ENCODE peak calls at places on chromosomes 5 and 9, in seven cellular contexts. E, X, F, R, P, O and K are unnamed samples.
A peak's percentile ranks its signal among the peaks of the same experiment; 100 is the strongest.

GRCh38 chr9:4417578-4418325 is 72.5 kb upstream of the SLC1A1 start:
- DNase-seq in F (no peak), E (no peak), P (no peak), O (no peak), R (peak; percentile 45), X (peak; percentile 92), K (no peak)

GRCh38 chr9:127683723-127684122 is 23.1 kb upstream of the CFAP157 start:
- DNase-seq in P (no peak), R (peak; percentile 30), E (no peak), O (no peak), X (peak; percentile 77), F (no peak), K (no peak)

GRCh38 chr9:129459550-129460322 is 161.2 kb downstream of the C9orf50 start:
- DNase-seq in R (no peak), P (no peak), E (no peak), X (no peak), F (no peak), O (no peak), K (peak; percentile 28)

GRCh38 chr9:130499804-130500263 is 55.1 kb downstream of the ASS1 start:
- DNase-seq in X (no peak), E (no peak), P (no peak), R (no peak), O (no peak), F (no peak), K (no peak)

GRCh38 chr9:86460211-86461002 is 106.2 kb upstream of the TUT7 start:
- DNase-seq in O (no peak), R (peak; percentile 8), X (peak; percentile 57), P (no peak), F (no peak), E (no peak), K (no peak)

GRCh38 chr5:95958308-95959014 is 3.2 kb downstream of the ELL2 start:
- DNase-seq in F (no peak), E (no peak), P (no peak), R (peak; percentile 39), X (peak; percentile 34), O (no peak), K (no peak)

GRCh38 chr5:145984072-145984471 is 47.7 kb downstream of the SH3RF2 start:
- DNase-seq in O (peak; percentile 93), P (no peak), F (no peak), E (no peak), X (no peak), R (no peak), K (no peak)

GRCh38 chr5:78235289-78235688 is 59.2 kb downstream of the AP3B1 start:
- DNase-seq in E (no peak), R (peak; percentile 13), O (no peak), P (no peak), F (no peak), X (peak; percentile 41), K (no peak)

GRCh38 chr5:179237770-179238627 is 107.3 kb downstream of the ADAMTS2 start:
- DNase-seq in R (no peak), F (no peak), E (no peak), P (no peak), X (no peak), O (no peak), K (peak; percentile 9)

GRCh38 chr5:36162810-36163486 is 11.0 kb downstream of the SKP2 start:
- DNase-seq in R (no peak), E (no peak), O (no peak), X (no peak), P (no peak), F (no peak), K (no peak)

GRCh38 chr5:150575745-150576448 is 64.6 kb upstream of the SYNPO start:
- DNase-seq in O (no peak), P (no peak), E (no peak), R (no peak), F (no peak), X (no peak), K (no peak)

GRCh38 chr5:132979367-132979935 is 16.0 kb upstream of the AFF4 start:
- DNase-seq in X (no peak), O (peak; percentile 25), E (no peak), F (no peak), R (peak; percentile 47), P (no peak), K (no peak)

GRCh38 chr9:4289411-4290380 is 10.2 kb downstream of the GLIS3 start:
- DNase-seq in O (no peak), R (peak; percentile 46), E (no peak), X (no peak), F (no peak), P (no peak), K (no peak)

GRCh38 chr9:92010705-92011536 is 60.9 kb upstream of the ROR2 start:
- DNase-seq in F (no peak), E (no peak), P (no peak), R (no peak), X (peak; percentile 34), O (peak; percentile 87), K (no peak)

GRCh38 chr9:116189683-116190082 is 36.1 kb downstream of the PAPPA start:
- DNase-seq in F (no peak), E (no peak), R (no peak), P (no peak), X (no peak), O (no peak), K (no peak)

GRCh38 chr9:107221321-107221720 is 61.8 kb upstream of the RAD23B start:
- DNase-seq in P (no peak), R (no peak), X (no peak), F (no peak), O (no peak), E (no peak), K (no peak)

GRCh38 chr5:145587308-145588071 is 247.7 kb downstream of the PRELID2 start:
- DNase-seq in X (peak; percentile 84), E (no peak), R (peak; percentile 96), F (no peak), P (no peak), O (no peak), K (no peak)

GRCh38 chr9:104868687-104869404 is 59.1 kb downstream of the ABCA1 start:
- DNase-seq in R (peak; percentile 94), F (peak; percentile 47), X (peak; percentile 78), O (peak; percentile 84), E (no peak), P (peak; percentile 52), K (no peak)

GRCh38 chr5:135065306-135066265 is 31.6 kb upstream of the PITX1 start:
- DNase-seq in P (no peak), F (no peak), E (no peak), R (no peak), X (no peak), O (no peak), K (no peak)

GRCh38 chr9:98807070-98807810 is at the start of gene GALNT12:
- DNase-seq in X (no peak), F (peak; percentile 17), E (no peak), R (no peak), P (no peak), O (no peak), K (peak; percentile 47)

GRCh38 chr9:109451311-109452025 is 46.6 kb downstream of the PTPN3 start:
- DNase-seq in P (no peak), F (no peak), R (no peak), E (no peak), X (no peak), O (no peak), K (no peak)
- TF ChIP-seq CTCF in P (no peak), F (no peak), R (no peak), E (no peak), X (no peak), O (no peak), K (no peak)

GRCh38 chr9:90271707-90272106 is 370.9 kb downstream of the DIRAS2 start:
- DNase-seq in P (no peak), F (no peak), O (no peak), X (no peak), E (no peak), R (no peak), K (no peak)

DNA sequence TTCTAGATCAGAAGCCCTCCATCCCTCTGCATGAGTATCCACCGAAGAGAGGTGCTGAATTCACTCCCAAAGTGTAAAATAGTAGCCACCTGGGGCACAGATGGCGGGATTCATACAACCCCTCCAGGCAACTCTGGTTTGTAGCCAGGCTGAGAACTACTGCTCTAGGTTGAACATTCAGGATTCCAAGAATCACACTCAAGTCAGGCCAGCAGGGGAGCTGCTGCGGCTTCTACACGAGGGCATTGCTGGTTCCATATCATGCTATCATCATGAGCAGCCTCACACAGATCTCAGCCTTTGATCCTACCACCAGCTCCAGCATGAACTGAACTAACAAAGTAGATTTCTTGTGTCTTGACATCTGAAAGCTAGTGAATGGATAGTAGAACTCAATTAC is 367.9 kb downstream of the DIRAS2 start:
- DNase-seq in R (no peak), F (peak; percentile 4), P (no peak), E (no peak), X (no peak), O (no peak), K (no peak)
- TF ChIP-seq CTCF in R (no peak), F (no peak), P (no peak), E (no peak), X (no peak), O (no peak), K (no peak)

GRCh38 chr9:73685786-73686185 is 534.1 kb downstream of the ANXA1 start:
- DNase-seq in P (no peak), F (no peak), X (no peak), O (no peak), E (no peak), R (no peak), K (no peak)

GRCh38 chr9:73684601-73685000 is 532.9 kb downstream of the ANXA1 start:
- DNase-seq in O (no peak), F (no peak), P (no peak), E (no peak), R (peak; percentile 59), X (no peak), K (no peak)

GRCh38 chr9:73680831-73681230 is 529.2 kb downstream of the ANXA1 start:
- DNase-seq in F (no peak), E (no peak), X (no peak), P (no peak), O (no peak), R (no peak), K (no peak)

GRCh38 chr9:73689091-73689870 is 537.6 kb downstream of the ANXA1 start:
- DNase-seq in O (no peak), E (no peak), R (no peak), F (no peak), X (no peak), P (no peak), K (no peak)

DNA sequence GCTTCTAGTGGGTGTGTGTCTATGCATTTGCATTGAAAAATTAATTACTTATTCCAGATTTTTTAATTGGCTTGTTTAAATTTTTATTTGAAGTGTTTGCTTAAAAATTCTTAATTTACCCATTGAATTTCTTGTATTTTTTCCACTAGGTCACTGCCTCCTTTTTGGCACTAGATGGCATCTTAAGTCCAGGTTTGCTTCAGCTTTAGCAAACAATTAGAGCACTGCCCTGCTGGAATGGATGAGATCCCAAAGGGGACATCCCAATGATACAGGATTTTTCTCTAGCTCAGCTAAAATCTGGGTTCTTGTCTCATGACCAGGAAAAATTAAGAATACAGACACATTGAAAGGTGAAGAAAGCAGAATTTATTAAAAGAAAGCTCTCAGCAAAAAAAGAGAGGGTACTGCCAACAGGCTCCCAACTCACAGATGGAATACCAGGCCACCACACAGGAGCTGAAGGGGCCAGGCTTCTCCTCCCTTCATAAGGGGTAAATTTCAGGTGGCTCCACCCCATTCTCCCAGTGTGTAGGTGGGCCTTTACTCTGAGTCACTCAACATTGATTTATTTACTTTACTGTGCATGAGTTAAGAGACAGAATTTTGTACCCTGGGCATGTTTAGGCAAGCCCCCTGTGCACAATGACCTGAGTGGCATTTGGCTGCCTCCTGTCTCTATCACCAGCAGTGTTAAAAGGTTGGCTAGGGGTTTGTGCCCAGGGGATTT is 532.4 kb downstream of the ANXA1 start:
- DNase-seq in X (peak; percentile 47), P (no peak), E (no peak), O (no peak), R (peak; percentile 57), F (no peak), K (no peak)
- TF ChIP-seq CTCF in X (peak; percentile 66), P (peak; percentile 6), E (peak; percentile 34), O (peak; percentile 27), R (peak; percentile 80), F (peak; percentile 65), K (peak; percentile 56)

GRCh38 chr9:15423328-15423985 is 781 bp downstream of the SNAPC3 start:
- DNase-seq in R (no peak), P (no peak), X (peak; percentile 50), F (no peak), O (no peak), E (no peak), K (no peak)
- TF ChIP-seq CTCF in R (peak; percentile 19), P (no peak), X (peak; percentile 52), F (no peak), O (no peak), E (no peak), K (no peak)